ENCODE peak calls at places on chromosomes 6 and 20, in four cellular contexts. G is astrocyte of the spinal cord, L is breast epithelium, W is suprapubic skin. H is an unnamed sample.

GRCh38 chr6:158356586-158357546 is 44.6 kb downstream of the TULP4 start:
- DNase-seq in G (no peak), L (no peak), W (no peak), H (no peak)

GRCh38 chr20:10647471-10647870 is 26.3 kb downstream of the JAG1 start:
- DNase-seq in G (no peak), L (no peak), W (no peak), H (no peak)

GRCh38 chr6:73556796-73557195 is 36.0 kb upstream of the EEF1A1 start:
- DNase-seq in G (no peak), L (no peak), W (no peak), H (no peak)

GRCh38 chr20:48474022-48474421 is 353.8 kb downstream of the PREX1 start:
- DNase-seq in G (no peak), L (no peak), W (no peak), H (no peak)

GRCh38 chr20:36313936-36314335 is 7.8 kb downstream of the DLGAP4 start:
- DNase-seq in G (no peak), L (no peak), W (peak), H (no peak)

GRCh38 chr6:30060634-30060981 is 457 bp upstream of the POLR1H start:
- DNase-seq in G (no peak), L (no peak), W (no peak), H (peak)

GRCh38 chr20:41204304-41205265 is 67.2 kb downstream of the PLCG1 start:
- DNase-seq in G (no peak), L (no peak), W (no peak), H (no peak)

GRCh38 chr6:91161246-91161645 is 574.4 kb upstream of the MAP3K7 start:
- DNase-seq in G (no peak), L (no peak), W (no peak), H (no peak)

GRCh38 chr6:39209908-39210307 is 19.4 kb downstream of the KCNK5 start:
- DNase-seq in G (no peak), L (no peak), W (no peak), H (no peak)

GRCh38 chr6:160960067-160960466 is 31.5 kb upstream of the MAP3K4 start:
- DNase-seq in G (no peak), L (no peak), W (no peak), H (no peak)

GRCh38 chr6:140134224-140134623 is 759.8 kb upstream of the CITED2 start:
- DNase-seq in G (no peak), L (no peak), W (no peak), H (no peak)

GRCh38 chr6:39037707-39038106 is 10.9 kb upstream of the GLP1R start:
- DNase-seq in G (no peak), L (no peak), W (no peak), H (no peak)

GRCh38 chr6:97187951-97188350 is 95.1 kb downstream of the MMS22L start:
- DNase-seq in G (peak), L (no peak), W (no peak), H (no peak)

GRCh38 chr20:53331151-53331973 is 262.3 kb downstream of the ZNF217 start:
- DNase-seq in G (peak), L (peak), W (no peak), H (peak)

GRCh38 chr6:11430036-11430435 is 107.5 kb upstream of the TMEM170B start:
- DNase-seq in G (peak), L (no peak), W (no peak), H (no peak)

GRCh38 chr20:2900845-2901592 is 27.7 kb downstream of the PTPRA start:
- DNase-seq in G (no peak), L (no peak), W (no peak), H (no peak)

GRCh38 chr20:50632701-50633100 is 58.6 kb downstream of the RIPOR3 start:
- DNase-seq in G (no peak), L (no peak), W (no peak), H (no peak)

GRCh38 chr6:146990284-146990683 is 213.9 kb upstream of the STXBP5 start:
- DNase-seq in G (peak), L (no peak), W (no peak), H (no peak)

GRCh38 chr6:4134841-4135664 is at the start of gene ECI2:
- DNase-seq in G (no peak), L (peak), W (peak), H (no peak)

GRCh38 chr6:164377348-164377747 is 932.1 kb downstream of the C6orf118 start:
- DNase-seq in G (no peak), L (no peak), W (no peak), H (no peak)

GRCh38 chr6:79385893-79386292 is 151.3 kb downstream of the LCA5 start:
- DNase-seq in G (peak), L (no peak), W (no peak), H (no peak)

GRCh38 chr20:45367126-45367525 is 4.2 kb downstream of the SYS1 start:
- DNase-seq in G (no peak), L (no peak), W (no peak), H (no peak)
- TF ChIP-seq CTCF in G (no peak), L (no peak), W (no peak), H (no peak)

DNA sequence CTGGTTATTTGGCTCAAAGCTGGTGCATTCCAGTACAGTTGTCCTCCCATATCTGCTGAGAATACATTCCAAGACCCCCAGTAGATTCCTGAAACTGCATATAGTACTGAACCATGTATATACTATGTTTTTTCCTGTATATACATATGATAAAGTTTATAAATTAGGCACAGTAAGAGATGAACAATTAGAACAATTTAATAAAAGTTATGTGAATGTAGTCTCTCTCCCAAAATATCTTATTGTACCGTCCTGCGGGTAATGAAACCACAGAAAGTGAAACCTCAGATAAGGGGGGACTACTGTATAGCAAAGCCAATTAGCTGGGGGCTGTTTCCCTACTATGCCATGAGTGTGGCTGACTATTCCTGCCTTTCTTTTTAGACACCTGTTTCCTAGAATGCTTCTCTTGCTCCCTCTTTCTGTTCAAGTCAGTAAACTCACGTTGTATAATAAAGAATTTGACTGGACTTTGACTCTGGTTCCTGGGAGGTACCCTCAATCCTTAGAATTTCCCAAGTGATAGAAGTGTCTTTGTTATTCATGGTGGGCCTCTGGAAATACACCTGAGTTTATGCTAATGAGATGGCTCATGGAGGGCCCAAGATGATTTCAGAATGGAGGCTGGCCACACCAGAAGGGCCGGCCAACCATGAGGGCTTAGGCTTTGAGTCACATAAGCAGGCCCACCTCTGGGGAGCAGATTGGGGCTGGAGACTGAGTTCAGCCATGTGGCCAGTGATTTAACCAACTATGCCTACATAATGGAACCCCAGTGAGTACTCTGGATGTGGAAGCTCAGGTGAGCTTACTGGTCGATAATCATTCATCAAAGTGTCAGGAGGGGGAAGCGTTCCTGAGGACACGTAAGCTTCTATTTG is 689 bp upstream of the BLOC1S5 start:
- DNase-seq in G (no peak), L (no peak), W (no peak), H (no peak)
- H3K4me3 ChIP-seq in G (peak), L (peak), W (peak), H (no peak)

DNA sequence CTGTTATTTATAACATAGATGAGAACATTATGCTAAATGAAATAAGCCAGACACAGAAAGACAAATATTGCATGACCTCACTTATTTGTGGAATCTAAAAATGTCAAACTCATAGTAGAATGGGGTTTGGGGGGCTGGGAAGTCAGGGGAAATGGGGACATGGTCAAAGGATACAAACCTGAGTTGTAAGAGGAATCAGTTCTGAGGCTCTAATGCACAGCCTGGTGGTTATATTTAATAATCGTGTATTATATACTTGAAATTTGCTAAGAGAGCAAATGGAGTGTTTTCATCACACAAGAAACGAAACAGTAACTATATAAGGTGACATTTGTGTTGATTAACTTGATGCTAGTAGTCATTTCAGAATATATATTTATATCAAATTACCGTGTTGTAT is 40.8 kb upstream of the GFOD1 start:
- DNase-seq in G (no peak), L (no peak), W (no peak), H (no peak)
- TF ChIP-seq CTCF in G (no peak), L (no peak), W (no peak), H (no peak)

DNA sequence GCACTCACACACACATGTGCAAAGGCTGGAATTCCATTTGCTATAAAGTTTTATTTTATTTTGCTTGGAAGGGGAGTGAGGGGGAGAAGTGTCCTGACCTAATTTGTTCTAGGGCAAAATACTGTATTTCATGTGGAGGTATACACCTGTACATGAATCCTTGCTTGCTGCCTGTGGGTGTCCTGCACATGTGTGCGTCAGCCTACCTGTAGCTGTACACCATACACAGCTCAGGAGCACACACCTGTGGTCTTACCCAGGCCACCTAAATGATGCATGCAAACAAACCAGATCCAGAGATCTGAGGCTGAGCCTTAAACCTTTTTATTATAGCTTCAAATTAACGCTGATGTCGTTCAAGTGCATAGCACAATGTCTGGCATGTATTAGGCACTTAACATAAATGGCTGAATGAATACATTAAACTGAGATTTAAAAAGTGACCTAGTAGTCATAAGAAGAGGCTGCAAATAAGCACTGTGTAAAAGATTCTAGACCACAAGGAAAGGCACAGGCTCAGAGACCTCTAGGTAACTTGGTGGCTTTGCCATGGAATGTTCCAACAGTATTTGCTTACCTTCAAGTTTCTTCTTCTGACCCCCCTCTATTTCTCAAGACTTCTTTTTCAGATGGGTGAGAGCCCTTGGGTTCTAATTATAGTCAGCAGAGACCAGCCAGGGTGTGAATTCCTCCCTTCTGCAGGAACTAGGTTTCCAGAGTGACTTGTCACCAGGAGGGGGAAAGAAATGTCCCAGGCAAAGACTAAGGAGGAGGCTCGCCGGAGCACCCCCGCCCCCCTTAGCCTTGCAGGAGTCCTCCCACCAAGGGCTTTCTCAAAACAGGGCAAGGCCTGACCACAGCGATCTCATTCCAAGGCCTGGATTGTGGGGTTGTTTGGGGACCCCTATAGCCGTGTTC is 13.4 kb downstream of the FOXC1 start:
- DNase-seq in G (no peak), L (no peak), W (no peak), H (no peak)
- H3K4me3 ChIP-seq in G (no peak), L (no peak), W (peak), H (no peak)

GRCh38 chr20:33444797-33445560 is 1.4 kb upstream of the SNTA1 start:
- DNase-seq in G (no peak), L (no peak), W (no peak), H (no peak)
- TF ChIP-seq CTCF in G (no peak), L (no peak), W (no peak), H (no peak)

DNA sequence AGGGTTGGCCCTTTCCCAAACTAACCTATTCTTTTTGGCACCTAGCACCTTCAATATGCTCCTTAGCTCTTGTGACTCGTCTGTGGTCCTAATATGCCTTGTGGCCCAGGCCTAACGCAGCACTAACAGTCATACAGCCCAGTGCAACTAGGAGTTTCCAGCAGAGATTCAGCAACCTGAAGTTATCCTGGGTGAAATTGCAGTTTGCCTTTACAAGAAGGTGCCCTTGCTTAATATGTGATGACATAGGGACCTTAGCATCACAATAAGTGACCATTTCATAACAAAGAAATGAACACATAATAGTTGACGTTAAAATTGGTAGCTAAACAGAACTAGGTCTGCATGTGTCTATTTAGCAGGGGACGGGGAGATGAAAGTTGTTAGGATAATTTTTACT is 10.1 kb downstream of the FIG4 start:
- DNase-seq in G (no peak), L (no peak), W (no peak), H (no peak)
- H3K4me3 ChIP-seq in G (no peak), L (no peak), W (no peak), H (no peak)

DNA sequence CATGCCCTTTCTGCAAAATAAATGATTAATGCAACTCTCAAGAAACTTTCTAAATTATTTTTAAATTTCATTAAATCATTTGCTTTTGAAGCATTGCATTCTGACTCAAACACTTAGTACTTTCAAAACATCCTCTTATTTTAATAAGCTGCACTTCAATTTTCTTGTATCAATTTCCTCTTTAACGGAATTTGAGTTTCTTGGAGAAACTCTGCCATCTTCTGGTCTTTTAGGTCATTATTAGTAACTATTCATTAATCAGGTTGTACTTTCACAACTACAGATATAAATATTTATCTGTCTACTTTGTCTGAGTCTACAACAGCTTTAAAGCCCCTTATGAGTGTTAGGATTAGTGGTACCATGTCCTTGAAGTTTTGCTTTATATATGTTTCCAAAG is 30.2 kb downstream of the TMX4 start:
- DNase-seq in G (no peak), L (no peak), W (no peak), H (no peak)
- TF ChIP-seq CTCF in G (no peak), L (no peak), W (no peak), H (no peak)

GRCh38 chr6:66854014-66854413 is 1147.0 kb upstream of the EYS start:
- DNase-seq in G (no peak), L (no peak), W (no peak), H (no peak)
- H3K4me3 ChIP-seq in G (no peak), L (no peak), W (no peak), H (no peak)

DNA sequence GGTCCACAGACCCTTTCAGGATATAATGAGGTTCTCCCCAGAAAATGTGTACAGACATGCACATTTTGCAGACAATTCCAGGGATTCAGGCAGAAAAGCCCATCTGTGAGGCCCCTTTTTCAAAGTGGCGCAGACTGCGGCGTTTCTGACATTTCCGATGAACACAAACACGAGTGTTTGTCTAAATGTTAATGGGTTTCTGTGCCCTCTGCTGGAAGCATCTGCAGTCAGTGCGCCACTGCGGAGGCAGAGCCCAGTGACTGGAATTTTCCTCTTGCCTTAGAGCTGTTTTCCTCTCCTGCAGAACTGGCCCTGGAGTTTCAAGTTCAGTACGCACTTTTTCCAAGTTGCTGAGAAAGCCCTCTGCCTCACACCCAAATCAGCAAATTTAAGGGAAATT is 15.3 kb downstream of the ANKRD60 start:
- DNase-seq in G (no peak), L (no peak), W (no peak), H (no peak)
- TF ChIP-seq CTCF in G (peak), L (no peak), W (no peak), H (no peak)

DNA sequence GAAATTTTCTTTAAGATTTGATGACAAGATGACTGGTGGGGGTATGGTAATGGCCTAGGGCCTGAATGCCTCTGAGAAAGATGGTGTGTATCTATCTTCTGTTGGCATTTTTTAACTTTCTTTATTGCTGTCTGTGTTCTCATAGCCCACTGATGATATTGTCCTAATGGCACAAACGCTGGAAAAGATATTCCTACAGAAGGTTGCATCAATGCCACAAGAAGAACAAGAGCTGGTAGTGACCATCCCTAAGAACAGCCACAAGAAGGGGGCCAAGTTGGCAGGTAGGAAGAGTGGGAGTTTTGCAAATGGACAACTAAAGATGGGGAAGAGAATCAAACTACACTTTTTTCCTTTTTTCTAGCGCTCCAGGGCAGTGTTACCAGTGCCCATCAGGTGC is 7.5 kb downstream of the BRD2 start:
- DNase-seq in G (no peak), L (no peak), W (no peak), H (no peak)
- H3K4me3 ChIP-seq in G (peak), L (no peak), W (peak), H (no peak)

H was measured in lower leg skin.